ENCODE peak calls at places on chromosomes 4 and X, in seven cellular contexts. D is H1, B is SK-N-SH, F is HCT116, O is GM12878, V is K562, H is HepG2. J is an unnamed sample.

GRCh38 chrX:15820106-15821073 is 30.1 kb downstream of the ZRSR2 start:
- DNase-seq in F (no peak), D (no peak), H (no peak), B (no peak), V (no peak), O (no peak), J (no peak)

GRCh38 chrX:111360839-111361238 is 51.2 kb downstream of the DCX start:
- DNase-seq in O (no peak), F (no peak), H (no peak), B (no peak), D (no peak), V (no peak), J (no peak)

GRCh38 chrX:118727686-118728339 is 407 bp downstream of the IL13RA1 start:
- DNase-seq in D (no peak), H (peak), V (peak), B (no peak), F (no peak), O (no peak), J (peak)

GRCh38 chr4:138897818-138898226 is 117.8 kb upstream of the NOCT start:
- DNase-seq in D (no peak), F (no peak), O (no peak), H (peak), V (peak), B (peak), J (peak)

GRCh38 chrX:13734278-13735172 is at the start of the genes OFD1 and TRAPPC2:
- DNase-seq in B (peak), V (peak), O (peak), F (peak), H (peak), D (peak), J (peak)

GRCh38 chr4:4396628-4397440 is 9.9 kb downstream of the NSG1 start:
- DNase-seq in D (peak), O (no peak), V (no peak), B (no peak), F (no peak), H (no peak), J (no peak)

GRCh38 chr4:88865051-88865450 is 167.4 kb upstream of the NAP1L5 start:
- DNase-seq in B (no peak), D (no peak), V (no peak), O (no peak), F (no peak), H (no peak), J (no peak)

GRCh38 chr4:180057891-180058643 is 2185.1 kb upstream of the TENM3 start:
- DNase-seq in V (no peak), O (no peak), B (peak), F (no peak), H (no peak), D (no peak), J (no peak)

GRCh38 chr4:122480655-122481487 is 24.3 kb upstream of the IL2 start:
- DNase-seq in D (no peak), O (no peak), V (no peak), H (no peak), F (no peak), B (no peak), J (no peak)

GRCh38 chr4:67871867-67872266 is 11.9 kb downstream of the TMPRSS11D start:
- DNase-seq in O (no peak), F (peak), H (peak), V (peak), D (no peak), B (peak), J (peak)

GRCh38 chr4:23857353-23857752 is 32.5 kb downstream of the PPARGC1A start:
- DNase-seq in V (no peak), F (no peak), O (no peak), H (peak), B (no peak), D (no peak), J (no peak)
- TF ChIP-seq JUND in V (no peak), F (no peak), O (no peak), H (no peak), B (no peak), D (no peak), J (no peak)

GRCh38 chr4:17490575-17491059 is 21.3 kb downstream of the QDPR start:
- DNase-seq in F (no peak), H (peak), O (no peak), D (no peak), V (no peak), B (peak), J (peak)
- TF ChIP-seq JUND in F (no peak), H (no peak), O (no peak), D (no peak), V (no peak), B (no peak), J (peak)

GRCh38 chr4:2399216-2399615 is 19.2 kb downstream of the ZFYVE28 start:
- DNase-seq in H (no peak), O (no peak), B (no peak), V (no peak), D (no peak), F (no peak), J (no peak)
- TF ChIP-seq JUND in H (no peak), O (no peak), B (no peak), V (no peak), D (no peak), F (no peak), J (no peak)

DNA sequence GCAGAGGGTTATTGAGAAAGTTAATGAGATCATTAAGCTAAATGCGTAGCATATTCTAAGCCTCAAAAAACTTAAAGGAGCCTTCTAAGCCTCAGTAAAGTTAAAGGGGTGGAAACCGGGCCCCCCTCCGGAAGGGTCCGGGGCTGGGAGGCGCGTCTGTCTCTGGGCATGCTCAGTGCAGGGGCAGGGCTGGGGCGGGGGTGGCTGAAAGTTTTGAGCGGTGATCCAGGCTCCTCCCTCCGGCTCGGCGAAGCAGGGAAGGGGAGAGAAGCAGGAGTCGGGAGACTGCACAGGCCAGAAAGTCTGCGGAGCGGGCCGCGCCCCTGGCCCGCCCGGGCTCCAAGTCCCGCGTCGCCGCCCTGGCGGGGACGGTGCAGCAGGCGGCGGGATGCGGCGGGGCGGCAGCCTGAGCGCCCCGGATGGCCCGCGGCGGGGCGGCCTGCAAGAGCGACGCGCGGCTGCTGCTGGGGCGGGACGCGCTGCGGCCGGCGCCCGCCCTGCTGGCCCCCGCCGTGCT is at the start of gene EVC:
- DNase-seq in H (peak), F (no peak), B (peak), D (no peak), V (peak), O (no peak), J (peak)
- TF ChIP-seq JUND in H (no peak), F (no peak), B (no peak), D (no peak), V (no peak), O (no peak), J (no peak)

GRCh38 chr4:8109406-8110065 is 49.1 kb downstream of the ABLIM2 start:
- DNase-seq in B (no peak), V (no peak), O (no peak), H (no peak), F (no peak), D (no peak), J (no peak)
- TF ChIP-seq JUND in B (no peak), V (no peak), O (no peak), H (no peak), F (no peak), D (no peak), J (no peak)

DNA sequence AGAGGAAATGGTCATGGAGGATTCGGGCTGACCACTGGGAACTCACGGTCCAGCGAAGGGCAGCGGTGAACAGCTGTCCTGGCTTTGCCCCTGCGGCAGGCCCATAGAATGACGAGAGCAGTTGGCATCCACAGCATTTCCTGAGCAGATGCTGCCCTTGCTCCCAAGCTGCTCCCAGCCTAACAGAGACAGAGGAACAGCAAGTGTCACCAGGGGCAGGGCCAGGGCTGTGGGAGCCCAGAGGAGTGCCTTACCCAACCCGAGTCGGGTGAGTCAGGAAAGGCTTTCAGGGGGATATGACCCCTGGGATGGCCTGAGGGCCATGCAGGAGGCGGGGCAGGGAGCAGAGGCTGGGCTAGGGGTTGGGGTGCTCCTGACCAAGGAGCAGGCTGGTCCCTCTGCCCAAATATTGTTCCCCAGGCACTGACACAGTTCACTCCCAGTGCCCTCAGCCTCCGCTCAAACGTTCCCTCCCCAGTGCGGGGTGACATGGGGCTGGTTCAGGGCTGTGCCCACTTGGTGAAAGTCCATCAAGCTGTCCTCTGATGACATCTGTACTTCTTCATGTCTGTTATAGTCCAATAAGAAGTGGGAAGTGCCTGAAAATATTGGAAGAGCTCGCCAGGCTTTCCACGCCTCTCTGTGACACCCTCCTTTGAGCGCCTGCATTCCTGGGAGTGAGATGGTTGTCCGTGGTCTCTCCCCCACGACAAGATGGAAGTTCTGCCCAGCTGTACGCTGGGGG is 64.7 kb upstream of the GPR78 start:
- DNase-seq in H (no peak), B (no peak), D (no peak), V (no peak), F (no peak), O (no peak), J (no peak)
- TF ChIP-seq JUND in H (no peak), B (no peak), D (no peak), V (no peak), F (no peak), O (no peak), J (no peak)

DNA sequence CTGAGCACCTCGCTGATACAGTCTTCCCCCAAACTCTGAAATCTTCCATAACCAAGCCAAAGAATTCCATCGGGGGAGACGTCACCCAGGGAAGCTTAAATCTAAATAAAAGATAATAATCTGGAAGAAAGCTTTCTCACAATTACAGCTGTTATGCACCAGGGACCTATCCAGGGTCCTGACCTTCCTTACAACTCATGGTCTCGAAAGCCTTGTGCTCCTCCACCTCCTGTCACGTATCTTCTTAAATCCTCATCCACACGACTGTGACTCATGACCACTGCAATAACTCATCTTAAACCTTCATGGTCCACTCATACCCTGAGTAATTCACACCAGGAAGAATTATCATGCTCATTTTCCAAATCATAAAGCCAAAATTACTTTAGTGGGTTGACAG is 166.8 kb upstream of the FRG1 start:
- DNase-seq in B (no peak), F (no peak), V (no peak), O (no peak), H (no peak), D (no peak), J (no peak)
- TF ChIP-seq JUND in B (no peak), F (no peak), V (no peak), O (no peak), H (no peak), D (no peak), J (no peak)

GRCh38 chr4:162791321-162791720 is 375.4 kb downstream of the NAF1 start:
- DNase-seq in D (no peak), B (no peak), H (no peak), O (no peak), V (no peak), F (no peak), J (no peak)
- TF ChIP-seq JUND in D (no peak), B (no peak), H (no peak), O (no peak), V (no peak), F (no peak), J (no peak)

DNA sequence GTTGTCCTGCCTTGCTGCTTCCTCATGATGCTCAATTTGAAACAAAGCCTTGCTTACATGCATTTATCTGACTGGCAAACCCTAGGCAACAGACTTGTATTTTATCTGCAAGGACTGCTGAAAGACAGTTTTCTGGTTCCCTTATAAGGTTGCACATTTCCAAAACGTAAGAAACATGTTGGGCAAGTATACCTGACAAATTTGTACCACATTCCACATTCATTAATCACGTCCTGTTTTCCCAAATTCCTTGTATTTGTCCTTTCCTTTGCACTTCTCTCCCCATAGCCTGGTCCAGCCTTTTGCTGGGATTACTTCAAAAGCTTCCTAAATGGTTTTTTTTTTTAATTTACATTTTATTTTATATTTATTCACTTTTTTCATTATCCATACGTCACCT is 310.1 kb downstream of the PPP3CA start:
- DNase-seq in V (no peak), D (no peak), F (peak), B (no peak), H (peak), O (no peak), J (no peak)
- TF ChIP-seq JUND in V (no peak), D (no peak), F (peak), B (no peak), H (no peak), O (no peak), J (no peak)